ENCODE peak calls at places on chromosomes 11 and 22, in five cellular contexts. V, K, L, J and A are unnamed samples.

GRCh38 chr22:40855960-40856512 is 403 bp downstream of the ST13 start:
- DNase-seq in K (no peak), V (no peak), L (peak), J (no peak), A (no peak)

GRCh38 chr11:64918056-64918455 is 1.0 kb upstream of the ATG2A start:
- DNase-seq in K (no peak), L (no peak), V (no peak), J (no peak), A (peak)

GRCh38 chr11:27754035-27755017 is 54.1 kb upstream of the BDNF start:
- DNase-seq in J (no peak), V (no peak), K (no peak), L (no peak), A (no peak)

GRCh38 chr11:127338380-127339259 is 338.1 kb upstream of the KIRREL3 start:
- DNase-seq in J (no peak), L (no peak), V (no peak), K (no peak), A (no peak)

GRCh38 chr22:30222321-30222720 is 24.2 kb downstream of the LIF start:
- DNase-seq in J (no peak), V (no peak), L (no peak), K (no peak), A (no peak)

GRCh38 chr22:37801946-37802309 is 5.8 kb upstream of the GCAT start:
- DNase-seq in L (no peak), K (no peak), V (no peak), J (peak), A (no peak)

GRCh38 chr11:74784234-74784633 is 35.6 kb downstream of the RNF169 start:
- DNase-seq in V (no peak), J (no peak), K (no peak), L (no peak), A (no peak)

GRCh38 chr22:46044718-46045458 is 67.9 kb upstream of the WNT7B start:
- DNase-seq in J (no peak), V (no peak), K (no peak), L (no peak), A (no peak)

GRCh38 chr11:17298302-17298701 is 21.8 kb downstream of the NUCB2 start:
- DNase-seq in V (no peak), J (no peak), K (no peak), L (no peak), A (no peak)

GRCh38 chr22:20268350-20269012 is 363 bp upstream of the RTN4R start:
- DNase-seq in K (no peak), J (peak), V (no peak), L (peak), A (no peak)

GRCh38 chr11:70572974-70573260 is 174.6 kb downstream of the CTTN start:
- DNase-seq in K (no peak), V (no peak), L (no peak), J (no peak), A (no peak)